ENCODE peak calls at places on chromosome 2, in nine cellular contexts. B is HCT116, N is prostate gland, P is endodermal cell, G is OCI-LY7, T is GM23248, V is endothelial cell of umbilical vein, O is body of pancreas, M is PC-3. L is an unnamed sample.
A peak's percentile ranks its signal among the peaks of the same experiment; 100 is the strongest.

GRCh38 chr2:234533631-234534030 is 36.8 kb upstream of the ARL4C start:
- DNase-seq in B (no peak), N (no peak), P (no peak), G (no peak), T (no peak), V (no peak), O (no peak), M (no peak), L (no peak)

GRCh38 chr2:199315299-199316179 is 142.2 kb downstream of the SATB2 start:
- DNase-seq in B (no peak), N (no peak), P (peak; percentile 78), G (peak; percentile 58), T (peak; percentile 71), V (peak; percentile 7), O (no peak), M (peak; percentile 17), L (peak; percentile 56)

GRCh38 chr2:69034122-69034521 is 21.1 kb downstream of the ANTXR1 start:
- DNase-seq in B (no peak), N (no peak), P (no peak), G (no peak), T (no peak), V (no peak), O (no peak), M (no peak), L (no peak)

GRCh38 chr2:127575941-127576432 is 40.5 kb downstream of the MYO7B start:
- DNase-seq in B (no peak), N (no peak), P (no peak), G (no peak), T (peak; percentile 64), V (no peak), O (no peak), M (no peak), L (no peak)

GRCh38 chr2:10216677-10217498 is 85.8 kb upstream of the HPCAL1 start:
- DNase-seq in B (no peak), N (no peak), P (no peak), G (no peak), T (no peak), V (no peak), O (no peak), M (peak; percentile 58), L (no peak)

GRCh38 chr2:191115391-191115790 is 35.4 kb downstream of the STAT4 start:
- DNase-seq in B (no peak), N (no peak), P (no peak), G (no peak), T (peak; percentile 23), V (no peak), O (no peak), M (no peak), L (no peak)

GRCh38 chr2:176140130-176140519 is 10.6 kb downstream of the HOXD8 start:
- DNase-seq in B (no peak), N (no peak), P (peak; percentile 50), G (no peak), T (peak; percentile 73), V (peak; percentile 61), O (no peak), M (no peak), L (no peak)

GRCh38 chr2:239252433-239253200 is 148.2 kb downstream of the HDAC4 start:
- DNase-seq in B (no peak), N (no peak), P (no peak), G (no peak), T (peak; percentile 70), V (peak; percentile 75), O (no peak), M (no peak), L (no peak)

GRCh38 chr2:74552914-74553811 is 579 bp downstream of the LOXL3 start:
- DNase-seq in B (no peak), N (no peak), P (peak; percentile 82), G (no peak), T (peak; percentile 63), V (no peak), O (no peak), M (no peak), L (no peak)

GRCh38 chr2:17643031-17643615 is 102.6 kb downstream of the VSNL1 start:
- DNase-seq in B (peak; percentile 78), N (no peak), P (no peak), G (no peak), T (peak; percentile 99), V (peak; percentile 73), O (no peak), M (peak; percentile 87), L (no peak)

GRCh38 chr2:173339807-173340206 is 14.9 kb upstream of the CDCA7 start:
- DNase-seq in B (no peak), N (no peak), P (no peak), G (no peak), T (no peak), V (no peak), O (no peak), M (no peak), L (no peak)

GRCh38 chr2:26917135-26917836 is 53.2 kb upstream of the MAPRE3 start:
- DNase-seq in B (no peak), N (no peak), P (no peak), G (no peak), T (no peak), V (no peak), O (no peak), M (no peak), L (no peak)

GRCh38 chr2:55169915-55170314 is 62.2 kb downstream of the CLHC1 start:
- DNase-seq in B (no peak), N (peak; percentile 31), P (no peak), G (no peak), T (no peak), V (no peak), O (peak; percentile 31), M (no peak), L (no peak)

GRCh38 chr2:55165567-55165966 is 66.5 kb downstream of the CLHC1 start:
- DNase-seq in B (no peak), N (no peak), P (no peak), G (no peak), T (peak; percentile 89), V (no peak), O (no peak), M (no peak), L (no peak)

GRCh38 chr2:55169359-55169758 is 62.7 kb downstream of the CLHC1 start:
- DNase-seq in B (no peak), N (no peak), P (no peak), G (no peak), T (peak; percentile 36), V (no peak), O (no peak), M (no peak), L (no peak)

GRCh38 chr2:55167630-55167967 is 64.5 kb downstream of the CLHC1 start:
- DNase-seq in B (no peak), N (no peak), P (no peak), G (no peak), T (no peak), V (no peak), O (no peak), M (no peak), L (no peak)

GRCh38 chr2:55168221-55169154 is 63.6 kb downstream of the CLHC1 start:
- DNase-seq in B (peak; percentile 29), N (peak; percentile 58), P (no peak), G (peak; percentile 72), T (peak; percentile 88), V (peak; percentile 83), O (peak; percentile 62), M (peak; percentile 77), L (peak; percentile 61)
- H3K4me3 ChIP-seq in B (no peak overlapping the region), N (no peak overlapping the region), P (no peak overlapping the region), G (no peak overlapping the region), T (peak overlapping the region; percentile 16), V (no peak overlapping the region), O (no peak overlapping the region), M (no peak overlapping the region), L (no peak overlapping the region)

DNA sequence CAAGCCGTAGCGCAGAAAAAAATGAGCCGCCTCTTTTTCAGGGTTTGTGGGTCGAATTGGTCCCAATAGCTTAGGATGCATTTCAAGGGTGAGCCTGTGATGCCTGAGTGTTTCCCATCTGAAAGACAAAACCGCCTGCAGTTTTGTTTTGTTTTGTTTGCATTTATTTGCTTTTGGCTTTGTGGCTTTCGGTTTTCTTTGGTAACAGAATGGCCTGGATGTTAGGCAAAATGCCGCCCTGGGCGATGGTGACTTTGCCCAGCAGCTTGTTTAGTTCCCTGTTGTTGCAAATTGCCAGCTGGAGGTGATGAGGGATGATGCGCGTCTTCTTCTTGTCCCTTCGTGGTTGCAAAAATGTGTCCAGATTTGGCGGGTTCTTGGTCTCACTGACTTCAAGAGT is 109.4 kb downstream of the LTBP1 start:
- DNase-seq in B (no peak), N (no peak), P (no peak), G (no peak), T (no peak), V (no peak), O (no peak), M (no peak), L (no peak)
- H3K4me1 ChIP-seq in B (no peaks in the 10 kb centered on the region), N (no peaks in the 10 kb centered on the region), P (no peaks in the 10 kb centered on the region), G (peaks cover 47% of the 10 kb centered on the region), T (peaks cover 24% of the 10 kb centered on the region), V (no peaks in the 10 kb centered on the region), O (peaks cover 11% of the 10 kb centered on the region), M (peaks cover 17% of the 10 kb centered on the region), L (no peaks in the 10 kb centered on the region)

GRCh38 chr2:172296267-172297046 is 130.9 kb upstream of the ITGA6 start:
- DNase-seq in B (no peak), N (no peak), P (peak; percentile 47), G (no peak), T (no peak), V (no peak), O (no peak), M (peak; percentile 64), L (no peak)

GRCh38 chr2:172294983-172295382 is 132.4 kb upstream of the ITGA6 start:
- DNase-seq in B (no peak), N (no peak), P (no peak), G (no peak), T (no peak), V (no peak), O (no peak), M (no peak), L (no peak)

GRCh38 chr2:172297531-172297930 is 129.9 kb upstream of the ITGA6 start:
- DNase-seq in B (no peak), N (no peak), P (no peak), G (no peak), T (no peak), V (no peak), O (peak; percentile 33), M (no peak), L (no peak)

GRCh38 chr2:172293952-172294351 is 133.4 kb upstream of the ITGA6 start:
- DNase-seq in B (no peak), N (peak; percentile 60), P (no peak), G (no peak), T (peak; percentile 49), V (no peak), O (peak; percentile 72), M (peak; percentile 43), L (no peak)

DNA sequence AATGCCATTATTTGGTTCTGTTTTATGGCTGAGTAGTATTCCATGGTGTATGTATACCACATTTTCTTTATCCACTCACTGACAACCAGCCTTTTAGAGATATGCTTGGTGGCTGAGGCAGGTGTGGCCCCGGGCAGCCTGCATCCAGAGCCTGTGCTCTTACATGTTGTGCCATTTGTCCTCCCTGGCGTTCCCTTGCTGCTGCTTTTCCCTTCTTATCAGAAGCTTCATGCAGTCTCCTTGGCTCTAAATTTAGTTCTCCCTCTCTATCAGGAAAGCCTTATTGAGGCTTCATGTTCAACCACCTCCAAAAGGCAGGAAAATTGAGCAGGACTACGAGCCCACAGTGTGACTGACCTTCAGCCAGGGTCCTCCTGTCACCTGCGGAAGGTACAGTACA is 131.7 kb upstream of the ITGA6 start:
- DNase-seq in B (no peak), N (no peak), P (no peak), G (no peak), T (no peak), V (no peak), O (no peak), M (no peak), L (no peak)
- H3K4me3 ChIP-seq in B (no peak overlapping the region), N (no peak overlapping the region), P (no peak overlapping the region), G (no peak overlapping the region), T (no peak overlapping the region), V (no peak overlapping the region), O (no peak overlapping the region), M (no peak overlapping the region), L (no peak overlapping the region)

GRCh38 chr2:8518986-8519669 is 162.7 kb upstream of the ID2 start:
- DNase-seq in B (no peak), N (no peak), P (no peak), G (no peak), T (no peak), V (no peak), O (no peak), M (no peak), L (no peak)
- H3K4me1 ChIP-seq in B (no peaks in the 10 kb centered on the region), N (no peaks in the 10 kb centered on the region), P (no peaks in the 10 kb centered on the region), G (peaks cover 100% of the 10 kb centered on the region), T (no peaks in the 10 kb centered on the region), V (no peaks in the 10 kb centered on the region), O (peaks cover 10% of the 10 kb centered on the region), M (no peaks in the 10 kb centered on the region), L (peaks cover 3% of the 10 kb centered on the region)

L was measured in Caco-2.